ENCODE peak calls at places on chromosomes 16 and 17, in nine cellular contexts. One of them, this sample, is unnamed.

GRCh38 chr16:51508813-51509212 is 357.7 kb upstream of the SALL1 start:
- DNase-seq in cardiac muscle cell: no peak
- DNase-seq in Panc1: no peak
- DNase-seq in Peyer's patch: no peak
- DNase-seq in tibial nerve: no peak
- DNase-seq in CD8-positive, alpha-beta memory T cell: no peak
- DNase-seq in HL-60: no peak
- DNase-seq in SK-N-SH: no peak
- DNase-seq in SK-N-MC: no peak
- DNase-seq in this sample: peak; percentile 28

GRCh38 chr17:46044286-46044928 is 45.4 kb downstream of the STH start:
- DNase-seq in CD8-positive, alpha-beta memory T cell: peak; percentile 32
- DNase-seq in Panc1: peak; percentile 42
- DNase-seq in SK-N-SH: peak; percentile 70
- DNase-seq in cardiac muscle cell: peak; percentile 85
- DNase-seq in HL-60: peak; percentile 80
- DNase-seq in Peyer's patch: peak; percentile 89
- DNase-seq in tibial nerve: peak; percentile 92
- DNase-seq in SK-N-MC: peak; percentile 81
- DNase-seq in this sample: peak; percentile 81

GRCh38 chr16:28986492-28986891 is 1.6 kb downstream of the LAT start:
- DNase-seq in CD8-positive, alpha-beta memory T cell: no peak
- DNase-seq in Peyer's patch: no peak
- DNase-seq in tibial nerve: no peak
- DNase-seq in cardiac muscle cell: no peak
- DNase-seq in SK-N-MC: no peak
- DNase-seq in HL-60: no peak
- DNase-seq in SK-N-SH: no peak
- DNase-seq in Panc1: no peak
- DNase-seq in this sample: no peak

GRCh38 chr17:64777413-64778101 is 115.5 kb upstream of the SMURF2 start:
- DNase-seq in CD8-positive, alpha-beta memory T cell: no peak
- DNase-seq in SK-N-MC: no peak
- DNase-seq in tibial nerve: no peak
- DNase-seq in HL-60: peak; percentile 50
- DNase-seq in cardiac muscle cell: no peak
- DNase-seq in Panc1: no peak
- DNase-seq in Peyer's patch: peak; percentile 62
- DNase-seq in SK-N-SH: peak; percentile 48
- DNase-seq in this sample: no peak

GRCh38 chr16:75624921-75625334 is 1.8 kb upstream of the ADAT1 start:
- DNase-seq in cardiac muscle cell: no peak
- DNase-seq in Peyer's patch: no peak
- DNase-seq in Panc1: no peak
- DNase-seq in SK-N-MC: no peak
- DNase-seq in CD8-positive, alpha-beta memory T cell: no peak
- DNase-seq in HL-60: no peak
- DNase-seq in SK-N-SH: no peak
- DNase-seq in tibial nerve: no peak
- DNase-seq in this sample: peak; percentile 69

GRCh38 chr17:6108382-6108781 is 38.2 kb downstream of the WSCD1 start:
- DNase-seq in CD8-positive, alpha-beta memory T cell: no peak
- DNase-seq in Peyer's patch: peak; percentile 68
- DNase-seq in HL-60: no peak
- DNase-seq in Panc1: no peak
- DNase-seq in SK-N-SH: no peak
- DNase-seq in tibial nerve: no peak
- DNase-seq in cardiac muscle cell: no peak
- DNase-seq in SK-N-MC: no peak
- DNase-seq in this sample: no peak

GRCh38 chr16:68009157-68009735 is 6.5 kb downstream of the DPEP2NB start:
- DNase-seq in Panc1: no peak
- DNase-seq in HL-60: no peak
- DNase-seq in Peyer's patch: no peak
- DNase-seq in SK-N-MC: no peak
- DNase-seq in CD8-positive, alpha-beta memory T cell: no peak
- DNase-seq in cardiac muscle cell: no peak
- DNase-seq in tibial nerve: no peak
- DNase-seq in SK-N-SH: no peak
- DNase-seq in this sample: no peak

GRCh38 chr16:1020591-1020990 is 39.0 kb downstream of the SOX8 start:
- DNase-seq in CD8-positive, alpha-beta memory T cell: no peak
- DNase-seq in SK-N-MC: no peak
- DNase-seq in Panc1: no peak
- DNase-seq in cardiac muscle cell: no peak
- DNase-seq in HL-60: no peak
- DNase-seq in tibial nerve: no peak
- DNase-seq in Peyer's patch: no peak
- DNase-seq in SK-N-SH: no peak
- DNase-seq in this sample: no peak

GRCh38 chr17:81811705-81812570 is 8.0 kb downstream of the GCGR start:
- DNase-seq in CD8-positive, alpha-beta memory T cell: no peak
- DNase-seq in tibial nerve: no peak
- DNase-seq in Panc1: no peak
- DNase-seq in Peyer's patch: no peak
- DNase-seq in SK-N-MC: no peak
- DNase-seq in cardiac muscle cell: no peak
- DNase-seq in SK-N-SH: peak; percentile 88
- DNase-seq in HL-60: no peak
- DNase-seq in this sample: no peak

GRCh38 chr16:67248401-67249177 is at the start of gene SLC9A5:
- DNase-seq in SK-N-SH: peak; percentile 86
- DNase-seq in tibial nerve: no peak
- DNase-seq in HL-60: no peak
- DNase-seq in cardiac muscle cell: peak; percentile 58
- DNase-seq in CD8-positive, alpha-beta memory T cell: peak; percentile 21
- DNase-seq in Peyer's patch: no peak
- DNase-seq in SK-N-MC: no peak
- DNase-seq in Panc1: no peak
- DNase-seq in this sample: no peak

GRCh38 chr17:80678621-80679020 is 134.0 kb downstream of the RPTOR start:
- DNase-seq in Peyer's patch: no peak
- DNase-seq in CD8-positive, alpha-beta memory T cell: no peak
- DNase-seq in SK-N-SH: no peak
- DNase-seq in tibial nerve: no peak
- DNase-seq in SK-N-MC: no peak
- DNase-seq in cardiac muscle cell: no peak
- DNase-seq in Panc1: no peak
- DNase-seq in HL-60: no peak
- DNase-seq in this sample: peak; percentile 49

GRCh38 chr17:13984956-13985355 is 84.3 kb upstream of the COX10 start:
- DNase-seq in CD8-positive, alpha-beta memory T cell: no peak
- DNase-seq in tibial nerve: no peak
- DNase-seq in cardiac muscle cell: no peak
- DNase-seq in HL-60: no peak
- DNase-seq in Peyer's patch: no peak
- DNase-seq in SK-N-SH: peak; percentile 34
- DNase-seq in Panc1: no peak
- DNase-seq in SK-N-MC: no peak
- DNase-seq in this sample: no peak

DNA sequence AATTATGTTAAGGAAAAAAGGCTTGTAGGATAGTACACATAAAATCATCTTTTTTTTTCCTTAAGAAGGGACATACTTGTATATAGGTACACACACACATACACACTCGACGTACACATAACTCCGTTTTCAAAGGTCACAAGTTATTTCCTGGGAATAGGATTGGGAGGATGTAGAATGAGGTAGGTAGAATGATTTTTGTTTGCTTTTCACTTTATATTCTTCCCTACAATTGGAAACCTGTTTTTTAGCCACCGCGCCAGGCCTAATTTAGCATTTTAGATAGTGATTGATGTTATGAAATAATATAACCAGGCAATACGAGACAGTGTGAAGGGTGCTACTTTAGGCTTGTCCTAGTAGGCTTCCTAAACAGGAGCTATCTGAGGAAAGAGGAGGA is 1.8 kb upstream of the HAPSTR1 start:
- DNase-seq in SK-N-MC: no peak
- DNase-seq in Peyer's patch: no peak
- DNase-seq in cardiac muscle cell: no peak
- DNase-seq in tibial nerve: no peak
- DNase-seq in CD8-positive, alpha-beta memory T cell: no peak
- DNase-seq in SK-N-SH: no peak
- DNase-seq in HL-60: no peak
- DNase-seq in Panc1: no peak
- DNase-seq in this sample: no peak
- H3K4me3 ChIP-seq in SK-N-MC: no peak overlapping the region
- H3K4me3 ChIP-seq in Peyer's patch: no peak overlapping the region
- H3K4me3 ChIP-seq in cardiac muscle cell: no peak overlapping the region
- H3K4me3 ChIP-seq in tibial nerve: no peak overlapping the region
- H3K4me3 ChIP-seq in CD8-positive, alpha-beta memory T cell: no peak overlapping the region
- H3K4me3 ChIP-seq in SK-N-SH: no peak overlapping the region
- H3K4me3 ChIP-seq in HL-60: no peak overlapping the region
- H3K4me3 ChIP-seq in Panc1: peak overlapping the region; percentile 92
- H3K4me3 ChIP-seq in this sample: no peak overlapping the region

GRCh38 chr17:41061969-41062368 is 2.1 kb upstream of the KRTAP2-3 start:
- DNase-seq in SK-N-MC: no peak
- DNase-seq in cardiac muscle cell: no peak
- DNase-seq in SK-N-SH: no peak
- DNase-seq in CD8-positive, alpha-beta memory T cell: no peak
- DNase-seq in HL-60: no peak
- DNase-seq in tibial nerve: no peak
- DNase-seq in Panc1: no peak
- DNase-seq in Peyer's patch: no peak
- DNase-seq in this sample: no peak
- H3K27ac ChIP-seq in SK-N-MC: peak overlapping the region; percentile 56
- H3K27ac ChIP-seq in cardiac muscle cell: no peak overlapping the region
- H3K27ac ChIP-seq in SK-N-SH: peak overlapping the region; percentile 62
- H3K27ac ChIP-seq in CD8-positive, alpha-beta memory T cell: no peak overlapping the region
- H3K27ac ChIP-seq in HL-60: no peak overlapping the region
- H3K27ac ChIP-seq in tibial nerve: no peak overlapping the region
- H3K27ac ChIP-seq in Panc1: no peak overlapping the region
- H3K27ac ChIP-seq in Peyer's patch: no peak overlapping the region
- H3K27ac ChIP-seq in this sample: no peak overlapping the region

GRCh38 chr16:82631701-82632685 is 5.2 kb downstream of the CDH13 start:
- DNase-seq in cardiac muscle cell: no peak
- DNase-seq in CD8-positive, alpha-beta memory T cell: no peak
- DNase-seq in Peyer's patch: no peak
- DNase-seq in Panc1: no peak
- DNase-seq in HL-60: no peak
- DNase-seq in SK-N-SH: peak; percentile 38
- DNase-seq in tibial nerve: no peak
- DNase-seq in SK-N-MC: no peak
- DNase-seq in this sample: no peak

GRCh38 chr16:82629441-82630027 is 2.8 kb downstream of the CDH13 start:
- DNase-seq in Panc1: no peak
- DNase-seq in cardiac muscle cell: no peak
- DNase-seq in HL-60: no peak
- DNase-seq in tibial nerve: no peak
- DNase-seq in CD8-positive, alpha-beta memory T cell: no peak
- DNase-seq in Peyer's patch: no peak
- DNase-seq in SK-N-MC: no peak
- DNase-seq in SK-N-SH: no peak
- DNase-seq in this sample: no peak

GRCh38 chr16:82630219-82630618 is 3.5 kb downstream of the CDH13 start:
- DNase-seq in HL-60: no peak
- DNase-seq in tibial nerve: no peak
- DNase-seq in SK-N-MC: no peak
- DNase-seq in Peyer's patch: no peak
- DNase-seq in Panc1: no peak
- DNase-seq in cardiac muscle cell: no peak
- DNase-seq in CD8-positive, alpha-beta memory T cell: no peak
- DNase-seq in SK-N-SH: no peak
- DNase-seq in this sample: no peak

GRCh38 chr16:82628741-82629140 is 2.0 kb downstream of the CDH13 start:
- DNase-seq in Peyer's patch: no peak
- DNase-seq in cardiac muscle cell: no peak
- DNase-seq in tibial nerve: no peak
- DNase-seq in SK-N-SH: no peak
- DNase-seq in HL-60: no peak
- DNase-seq in CD8-positive, alpha-beta memory T cell: no peak
- DNase-seq in SK-N-MC: no peak
- DNase-seq in Panc1: no peak
- DNase-seq in this sample: no peak

DNA sequence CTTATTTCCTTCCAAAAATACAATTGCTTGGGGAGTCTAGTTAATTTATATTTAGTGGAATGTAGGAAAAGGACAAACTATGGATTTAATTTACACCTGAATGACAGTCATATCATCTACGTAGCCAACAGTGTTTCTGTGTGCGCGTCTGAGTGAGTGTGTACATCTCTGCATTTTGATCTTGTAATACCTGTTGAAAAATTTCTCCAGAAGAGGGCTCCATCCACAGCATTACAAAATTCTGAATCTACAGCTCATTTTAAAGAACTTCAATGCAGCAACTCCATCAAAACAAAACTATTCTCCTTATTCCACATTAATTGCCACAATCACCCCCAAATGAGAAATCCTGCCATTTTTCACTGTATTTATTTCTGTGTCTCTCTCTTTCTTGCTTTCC is 3.9 kb downstream of the CDH13 start:
- DNase-seq in SK-N-SH: no peak
- DNase-seq in Panc1: no peak
- DNase-seq in cardiac muscle cell: no peak
- DNase-seq in SK-N-MC: no peak
- DNase-seq in HL-60: no peak
- DNase-seq in tibial nerve: no peak
- DNase-seq in Peyer's patch: no peak
- DNase-seq in CD8-positive, alpha-beta memory T cell: no peak
- DNase-seq in this sample: no peak
- H3K4me3 ChIP-seq in SK-N-SH: no peak overlapping the region
- H3K4me3 ChIP-seq in Panc1: no peak overlapping the region
- H3K4me3 ChIP-seq in cardiac muscle cell: no peak overlapping the region
- H3K4me3 ChIP-seq in SK-N-MC: no peak overlapping the region
- H3K4me3 ChIP-seq in HL-60: no peak overlapping the region
- H3K4me3 ChIP-seq in tibial nerve: no peak overlapping the region
- H3K4me3 ChIP-seq in Peyer's patch: no peak overlapping the region
- H3K4me3 ChIP-seq in CD8-positive, alpha-beta memory T cell: no peak overlapping the region
- H3K4me3 ChIP-seq in this sample: no peak overlapping the region

GRCh38 chr16:22347100-22347820 is 27.2 kb downstream of the CDR2 start:
- DNase-seq in tibial nerve: no peak
- DNase-seq in HL-60: no peak
- DNase-seq in Peyer's patch: no peak
- DNase-seq in SK-N-SH: no peak
- DNase-seq in cardiac muscle cell: no peak
- DNase-seq in Panc1: no peak
- DNase-seq in SK-N-MC: no peak
- DNase-seq in CD8-positive, alpha-beta memory T cell: no peak
- DNase-seq in this sample: no peak

GRCh38 chr16:22342082-22342481 is 32.3 kb downstream of the CDR2 start:
- DNase-seq in tibial nerve: no peak
- DNase-seq in cardiac muscle cell: no peak
- DNase-seq in SK-N-SH: no peak
- DNase-seq in Panc1: no peak
- DNase-seq in SK-N-MC: no peak
- DNase-seq in HL-60: no peak
- DNase-seq in CD8-positive, alpha-beta memory T cell: no peak
- DNase-seq in Peyer's patch: no peak
- DNase-seq in this sample: no peak

GRCh38 chr16:22348296-22348695 is 26.1 kb downstream of the CDR2 start:
- DNase-seq in CD8-positive, alpha-beta memory T cell: no peak
- DNase-seq in Peyer's patch: no peak
- DNase-seq in tibial nerve: no peak
- DNase-seq in HL-60: no peak
- DNase-seq in SK-N-MC: no peak
- DNase-seq in cardiac muscle cell: no peak
- DNase-seq in Panc1: no peak
- DNase-seq in SK-N-SH: no peak
- DNase-seq in this sample: no peak

GRCh38 chr16:22340945-22341344 is 33.5 kb downstream of the CDR2 start:
- DNase-seq in Panc1: no peak
- DNase-seq in CD8-positive, alpha-beta memory T cell: no peak
- DNase-seq in tibial nerve: no peak
- DNase-seq in Peyer's patch: no peak
- DNase-seq in HL-60: no peak
- DNase-seq in SK-N-MC: no peak
- DNase-seq in cardiac muscle cell: no peak
- DNase-seq in SK-N-SH: no peak
- DNase-seq in this sample: no peak

GRCh38 chr16:22346463-22346862 is 28.0 kb downstream of the CDR2 start:
- DNase-seq in tibial nerve: no peak
- DNase-seq in cardiac muscle cell: no peak
- DNase-seq in SK-N-SH: no peak
- DNase-seq in HL-60: no peak
- DNase-seq in Panc1: no peak
- DNase-seq in SK-N-MC: no peak
- DNase-seq in Peyer's patch: no peak
- DNase-seq in CD8-positive, alpha-beta memory T cell: no peak
- DNase-seq in this sample: no peak
- H3K27ac ChIP-seq in tibial nerve: no peak overlapping the region
- H3K27ac ChIP-seq in cardiac muscle cell: no peak overlapping the region
- H3K27ac ChIP-seq in SK-N-SH: no peak overlapping the region
- H3K27ac ChIP-seq in HL-60: no peak overlapping the region
- H3K27ac ChIP-seq in Panc1: no peak overlapping the region
- H3K27ac ChIP-seq in SK-N-MC: no peak overlapping the region
- H3K27ac ChIP-seq in Peyer's patch: no peak overlapping the region
- H3K27ac ChIP-seq in CD8-positive, alpha-beta memory T cell: no peak overlapping the region
- H3K27ac ChIP-seq in this sample: no peak overlapping the region

This sample was measured in A673.